ENCODE peak calls at places on chromosomes 3 and 15, in ten cellular contexts. One of them, this sample, is unnamed.

GRCh38 chr3:79161941-79162340 is 605.9 kb downstream of the ROBO1 start:
- DNase-seq in adrenal gland: no peak
- DNase-seq in endothelial cell: no peak
- DNase-seq in omental fat pad: no peak
- DNase-seq in SHP77: no peak
- DNase-seq in activated CD8-positive, alpha-beta memory T cell treated with anti-CD3 and anti-CD28 coated beads for 48 hours: no peak
- DNase-seq in astrocyte of the spinal cord: no peak
- DNase-seq in stimulated activated CD4-positive, alpha-beta T cell treated with anti-CD3 and anti-CD28 coated beads, Interleukin-1b, Interleukin-23, amount 100 ng/mL, for 4 hours: no peak
- DNase-seq in astrocyte of the cerebellum: no peak
- DNase-seq in NCI-H1436 treated with DMSO at 0.1 percent for 48 hours: no peak
- DNase-seq in this sample: no peak

GRCh38 chr15:85886345-85886935 is 91.7 kb upstream of the KLHL25 start:
- DNase-seq in NCI-H1436 treated with DMSO at 0.1 percent for 48 hours: no peak
- DNase-seq in adrenal gland: no peak
- DNase-seq in SHP77: no peak
- DNase-seq in endothelial cell: no peak
- DNase-seq in astrocyte of the cerebellum: no peak
- DNase-seq in activated CD8-positive, alpha-beta memory T cell treated with anti-CD3 and anti-CD28 coated beads for 48 hours: no peak
- DNase-seq in stimulated activated CD4-positive, alpha-beta T cell treated with anti-CD3 and anti-CD28 coated beads, Interleukin-1b, Interleukin-23, amount 100 ng/mL, for 4 hours: no peak
- DNase-seq in omental fat pad: no peak
- DNase-seq in astrocyte of the spinal cord: no peak
- DNase-seq in this sample: no peak

GRCh38 chr3:71503525-71504249 is 79.8 kb downstream of the FOXP1 start:
- DNase-seq in SHP77: no peak
- DNase-seq in astrocyte of the cerebellum: peak
- DNase-seq in omental fat pad: no peak
- DNase-seq in adrenal gland: no peak
- DNase-seq in stimulated activated CD4-positive, alpha-beta T cell treated with anti-CD3 and anti-CD28 coated beads, Interleukin-1b, Interleukin-23, amount 100 ng/mL, for 4 hours: no peak
- DNase-seq in NCI-H1436 treated with DMSO at 0.1 percent for 48 hours: no peak
- DNase-seq in astrocyte of the spinal cord: no peak
- DNase-seq in activated CD8-positive, alpha-beta memory T cell treated with anti-CD3 and anti-CD28 coated beads for 48 hours: no peak
- DNase-seq in endothelial cell: no peak
- DNase-seq in this sample: no peak

GRCh38 chr3:128426128-128426921 is 40.4 kb downstream of the DNAJB8 start:
- DNase-seq in stimulated activated CD4-positive, alpha-beta T cell treated with anti-CD3 and anti-CD28 coated beads, Interleukin-1b, Interleukin-23, amount 100 ng/mL, for 4 hours: peak
- DNase-seq in astrocyte of the cerebellum: no peak
- DNase-seq in omental fat pad: no peak
- DNase-seq in endothelial cell: peak
- DNase-seq in adrenal gland: peak
- DNase-seq in NCI-H1436 treated with DMSO at 0.1 percent for 48 hours: no peak
- DNase-seq in astrocyte of the spinal cord: no peak
- DNase-seq in SHP77: peak
- DNase-seq in activated CD8-positive, alpha-beta memory T cell treated with anti-CD3 and anti-CD28 coated beads for 48 hours: peak
- DNase-seq in this sample: peak

GRCh38 chr15:84765675-84766074 is 17.3 kb downstream of the ZNF592 start:
- DNase-seq in stimulated activated CD4-positive, alpha-beta T cell treated with anti-CD3 and anti-CD28 coated beads, Interleukin-1b, Interleukin-23, amount 100 ng/mL, for 4 hours: no peak
- DNase-seq in omental fat pad: no peak
- DNase-seq in astrocyte of the cerebellum: no peak
- DNase-seq in NCI-H1436 treated with DMSO at 0.1 percent for 48 hours: no peak
- DNase-seq in adrenal gland: no peak
- DNase-seq in SHP77: no peak
- DNase-seq in endothelial cell: no peak
- DNase-seq in astrocyte of the spinal cord: no peak
- DNase-seq in activated CD8-positive, alpha-beta memory T cell treated with anti-CD3 and anti-CD28 coated beads for 48 hours: no peak
- DNase-seq in this sample: no peak

GRCh38 chr15:95883064-95883463 is 447.4 kb upstream of the NR2F2 start:
- DNase-seq in endothelial cell: no peak
- DNase-seq in activated CD8-positive, alpha-beta memory T cell treated with anti-CD3 and anti-CD28 coated beads for 48 hours: no peak
- DNase-seq in adrenal gland: no peak
- DNase-seq in SHP77: no peak
- DNase-seq in astrocyte of the cerebellum: no peak
- DNase-seq in astrocyte of the spinal cord: no peak
- DNase-seq in omental fat pad: no peak
- DNase-seq in stimulated activated CD4-positive, alpha-beta T cell treated with anti-CD3 and anti-CD28 coated beads, Interleukin-1b, Interleukin-23, amount 100 ng/mL, for 4 hours: no peak
- DNase-seq in NCI-H1436 treated with DMSO at 0.1 percent for 48 hours: no peak
- DNase-seq in this sample: no peak

GRCh38 chr3:157544501-157545139 is 41.4 kb upstream of the VEPH1 start:
- DNase-seq in astrocyte of the cerebellum: no peak
- DNase-seq in activated CD8-positive, alpha-beta memory T cell treated with anti-CD3 and anti-CD28 coated beads for 48 hours: no peak
- DNase-seq in adrenal gland: no peak
- DNase-seq in SHP77: no peak
- DNase-seq in endothelial cell: no peak
- DNase-seq in omental fat pad: no peak
- DNase-seq in stimulated activated CD4-positive, alpha-beta T cell treated with anti-CD3 and anti-CD28 coated beads, Interleukin-1b, Interleukin-23, amount 100 ng/mL, for 4 hours: no peak
- DNase-seq in NCI-H1436 treated with DMSO at 0.1 percent for 48 hours: no peak
- DNase-seq in astrocyte of the spinal cord: peak
- DNase-seq in this sample: no peak

GRCh38 chr3:129278970-129279906 is 568 bp downstream of the HMCES start:
- DNase-seq in activated CD8-positive, alpha-beta memory T cell treated with anti-CD3 and anti-CD28 coated beads for 48 hours: peak
- DNase-seq in stimulated activated CD4-positive, alpha-beta T cell treated with anti-CD3 and anti-CD28 coated beads, Interleukin-1b, Interleukin-23, amount 100 ng/mL, for 4 hours: peak
- DNase-seq in astrocyte of the cerebellum: no peak
- DNase-seq in NCI-H1436 treated with DMSO at 0.1 percent for 48 hours: no peak
- DNase-seq in endothelial cell: peak
- DNase-seq in adrenal gland: peak
- DNase-seq in omental fat pad: no peak
- DNase-seq in astrocyte of the spinal cord: peak
- DNase-seq in SHP77: peak
- DNase-seq in this sample: peak

GRCh38 chr15:23687143-23687470 is at the start of gene NDN:
- DNase-seq in stimulated activated CD4-positive, alpha-beta T cell treated with anti-CD3 and anti-CD28 coated beads, Interleukin-1b, Interleukin-23, amount 100 ng/mL, for 4 hours: no peak
- DNase-seq in astrocyte of the cerebellum: no peak
- DNase-seq in omental fat pad: no peak
- DNase-seq in endothelial cell: peak
- DNase-seq in SHP77: no peak
- DNase-seq in astrocyte of the spinal cord: peak
- DNase-seq in adrenal gland: peak
- DNase-seq in activated CD8-positive, alpha-beta memory T cell treated with anti-CD3 and anti-CD28 coated beads for 48 hours: no peak
- DNase-seq in NCI-H1436 treated with DMSO at 0.1 percent for 48 hours: no peak
- DNase-seq in this sample: no peak

GRCh38 chr15:80464952-80465645 is 60.9 kb downstream of the ARNT2 start:
- DNase-seq in astrocyte of the cerebellum: no peak
- DNase-seq in endothelial cell: no peak
- DNase-seq in astrocyte of the spinal cord: no peak
- DNase-seq in stimulated activated CD4-positive, alpha-beta T cell treated with anti-CD3 and anti-CD28 coated beads, Interleukin-1b, Interleukin-23, amount 100 ng/mL, for 4 hours: no peak
- DNase-seq in NCI-H1436 treated with DMSO at 0.1 percent for 48 hours: no peak
- DNase-seq in activated CD8-positive, alpha-beta memory T cell treated with anti-CD3 and anti-CD28 coated beads for 48 hours: no peak
- DNase-seq in SHP77: peak
- DNase-seq in omental fat pad: no peak
- DNase-seq in adrenal gland: no peak
- DNase-seq in this sample: no peak

GRCh38 chr3:155550386-155550785 is 194.5 kb downstream of the PLCH1 start:
- DNase-seq in stimulated activated CD4-positive, alpha-beta T cell treated with anti-CD3 and anti-CD28 coated beads, Interleukin-1b, Interleukin-23, amount 100 ng/mL, for 4 hours: no peak
- DNase-seq in activated CD8-positive, alpha-beta memory T cell treated with anti-CD3 and anti-CD28 coated beads for 48 hours: no peak
- DNase-seq in omental fat pad: no peak
- DNase-seq in endothelial cell: no peak
- DNase-seq in astrocyte of the cerebellum: no peak
- DNase-seq in NCI-H1436 treated with DMSO at 0.1 percent for 48 hours: no peak
- DNase-seq in SHP77: no peak
- DNase-seq in astrocyte of the spinal cord: no peak
- DNase-seq in adrenal gland: no peak
- DNase-seq in this sample: no peak

GRCh38 chr15:64099379-64099778 is 3.6 kb downstream of the SNX1 start:
- DNase-seq in endothelial cell: no peak
- DNase-seq in SHP77: no peak
- DNase-seq in adrenal gland: no peak
- DNase-seq in activated CD8-positive, alpha-beta memory T cell treated with anti-CD3 and anti-CD28 coated beads for 48 hours: no peak
- DNase-seq in omental fat pad: no peak
- DNase-seq in astrocyte of the spinal cord: no peak
- DNase-seq in NCI-H1436 treated with DMSO at 0.1 percent for 48 hours: no peak
- DNase-seq in stimulated activated CD4-positive, alpha-beta T cell treated with anti-CD3 and anti-CD28 coated beads, Interleukin-1b, Interleukin-23, amount 100 ng/mL, for 4 hours: no peak
- DNase-seq in astrocyte of the cerebellum: no peak
- DNase-seq in this sample: no peak

GRCh38 chr15:31234815-31235214 is 91.8 kb upstream of the KLF13 start:
- DNase-seq in endothelial cell: no peak
- DNase-seq in astrocyte of the cerebellum: no peak
- DNase-seq in astrocyte of the spinal cord: no peak
- DNase-seq in adrenal gland: no peak
- DNase-seq in stimulated activated CD4-positive, alpha-beta T cell treated with anti-CD3 and anti-CD28 coated beads, Interleukin-1b, Interleukin-23, amount 100 ng/mL, for 4 hours: no peak
- DNase-seq in SHP77: no peak
- DNase-seq in omental fat pad: no peak
- DNase-seq in activated CD8-positive, alpha-beta memory T cell treated with anti-CD3 and anti-CD28 coated beads for 48 hours: no peak
- DNase-seq in NCI-H1436 treated with DMSO at 0.1 percent for 48 hours: no peak
- DNase-seq in this sample: no peak

GRCh38 chr3:184757010-184757651 is 45.3 kb upstream of the MAGEF1 start:
- DNase-seq in SHP77: peak
- DNase-seq in astrocyte of the spinal cord: peak
- DNase-seq in omental fat pad: no peak
- DNase-seq in endothelial cell: no peak
- DNase-seq in astrocyte of the cerebellum: no peak
- DNase-seq in activated CD8-positive, alpha-beta memory T cell treated with anti-CD3 and anti-CD28 coated beads for 48 hours: no peak
- DNase-seq in NCI-H1436 treated with DMSO at 0.1 percent for 48 hours: no peak
- DNase-seq in stimulated activated CD4-positive, alpha-beta T cell treated with anti-CD3 and anti-CD28 coated beads, Interleukin-1b, Interleukin-23, amount 100 ng/mL, for 4 hours: no peak
- DNase-seq in adrenal gland: peak
- DNase-seq in this sample: no peak

GRCh38 chr3:172082820-172083513 is 43.6 kb downstream of the FNDC3B start:
- DNase-seq in astrocyte of the cerebellum: no peak
- DNase-seq in omental fat pad: no peak
- DNase-seq in adrenal gland: no peak
- DNase-seq in stimulated activated CD4-positive, alpha-beta T cell treated with anti-CD3 and anti-CD28 coated beads, Interleukin-1b, Interleukin-23, amount 100 ng/mL, for 4 hours: no peak
- DNase-seq in astrocyte of the spinal cord: no peak
- DNase-seq in endothelial cell: no peak
- DNase-seq in NCI-H1436 treated with DMSO at 0.1 percent for 48 hours: no peak
- DNase-seq in SHP77: no peak
- DNase-seq in activated CD8-positive, alpha-beta memory T cell treated with anti-CD3 and anti-CD28 coated beads for 48 hours: no peak
- DNase-seq in this sample: no peak

GRCh38 chr15:67107014-67107812 is 41.8 kb downstream of the SMAD3 start:
- DNase-seq in SHP77: no peak
- DNase-seq in adrenal gland: peak
- DNase-seq in stimulated activated CD4-positive, alpha-beta T cell treated with anti-CD3 and anti-CD28 coated beads, Interleukin-1b, Interleukin-23, amount 100 ng/mL, for 4 hours: no peak
- DNase-seq in astrocyte of the spinal cord: peak
- DNase-seq in omental fat pad: no peak
- DNase-seq in endothelial cell: no peak
- DNase-seq in astrocyte of the cerebellum: peak
- DNase-seq in NCI-H1436 treated with DMSO at 0.1 percent for 48 hours: no peak
- DNase-seq in activated CD8-positive, alpha-beta memory T cell treated with anti-CD3 and anti-CD28 coated beads for 48 hours: no peak
- DNase-seq in this sample: peak

This sample was measured in RKO.